ENCODE peak calls at places on chromosomes 11 and 22, in eight cellular contexts. F is stomach, S is breast epithelium, E is esophagus squamous epithelium, T is IMR-90, Q is body of pancreas, L is tibial nerve, C is sigmoid colon. R is an unnamed sample. For H3K4me1, the result is how much of the 10 kb centered on the place peaks cover.

GRCh38 chr22:43630451-43630850 is 181.7 kb downstream of the EFCAB6 start:
- DNase-seq in S (no peak), T (no peak), Q (no peak), L (no peak), F (no peak), C (no peak), E (no peak), R (no peak)

GRCh38 chr22:17914474-17914873 is 109.9 kb downstream of the MICAL3 start:
- DNase-seq in S (no peak), E (no peak), F (no peak), C (peak), Q (no peak), T (no peak), L (no peak), R (no peak)

GRCh38 chr11:30387891-30388861 is 65.3 kb downstream of the ARL14EP start:
- DNase-seq in C (no peak), Q (no peak), F (no peak), L (no peak), E (no peak), S (no peak), T (no peak), R (no peak)

GRCh38 chr11:101863361-101863760 is 51.4 kb upstream of the CEP126 start:
- DNase-seq in C (no peak), S (no peak), Q (no peak), E (no peak), T (peak), F (no peak), L (no peak), R (no peak)

GRCh38 chr22:50622723-50623327 is 5.1 kb downstream of the ARSA start:
- DNase-seq in L (no peak), C (peak), F (peak), Q (peak), T (no peak), E (no peak), S (peak), R (peak)

GRCh38 chr22:44351685-44352377 is 39.1 kb upstream of the SHISAL1 start:
- DNase-seq in C (peak), Q (no peak), L (no peak), F (no peak), E (no peak), S (no peak), T (peak), R (peak)

GRCh38 chr11:3092603-3093141 is 35.4 kb upstream of the CARS1 start:
- DNase-seq in E (no peak), S (no peak), C (peak), Q (no peak), T (no peak), L (no peak), F (peak), R (no peak)

GRCh38 chr22:26568207-26568706 is 21.7 kb downstream of the TPST2 start:
- DNase-seq in E (no peak), Q (no peak), F (no peak), T (peak), L (no peak), C (no peak), S (no peak), R (peak)

GRCh38 chr11:132904566-132904965 is 627.7 kb downstream of the OPCML start:
- DNase-seq in C (no peak), T (no peak), Q (no peak), F (no peak), L (no peak), S (no peak), E (no peak), R (no peak)

GRCh38 chr11:28026634-28027290 is 81.2 kb downstream of the KIF18A start:
- DNase-seq in S (no peak), T (no peak), F (no peak), C (no peak), E (no peak), Q (no peak), L (no peak), R (no peak)

GRCh38 chr11:62957147-62957546 is 27.6 kb downstream of the SLC22A6 start:
- DNase-seq in S (no peak), E (no peak), C (no peak), L (no peak), Q (no peak), T (no peak), F (no peak), R (no peak)

GRCh38 chr11:92057849-92058442 is 166.7 kb upstream of the FAT3 start:
- DNase-seq in F (no peak), C (no peak), S (no peak), L (no peak), T (no peak), E (no peak), Q (no peak), R (no peak)

GRCh38 chr11:17400048-17400775 is 11.8 kb upstream of the KCNJ11 start:
- DNase-seq in F (no peak), Q (peak), S (no peak), C (no peak), T (no peak), E (no peak), L (no peak), R (no peak)

GRCh38 chr11:16737860-16738197 is 618 bp upstream of the C11orf58 start:
- DNase-seq in E (no peak), L (peak), S (no peak), F (no peak), Q (no peak), C (no peak), T (peak), R (no peak)

GRCh38 chr22:50729391-50730012 is 8.5 kb upstream of the ACR start:
- DNase-seq in E (no peak), C (peak), F (no peak), S (peak), Q (peak), T (no peak), L (no peak), R (no peak)

GRCh38 chr11:112834277-112834755 is 126.9 kb upstream of the NCAM1 start:
- DNase-seq in Q (peak), S (no peak), L (no peak), E (no peak), F (peak), T (no peak), C (peak), R (peak)

GRCh38 chr11:65434667-65435179 is 12.1 kb downstream of the NEAT1 start:
- DNase-seq in L (no peak), T (peak), C (peak), E (no peak), S (no peak), Q (no peak), F (no peak), R (no peak)
- TF ChIP-seq POLR2A in L (no peak), T (no peak), C (no peak), E (no peak), S (no peak), Q (no peak), F (no peak), R (peak)

GRCh38 chr11:67631427-67631826 is 1.7 kb upstream of the NUDT8 start:
- DNase-seq in Q (no peak), F (no peak), E (no peak), T (no peak), C (no peak), L (no peak), S (no peak), R (no peak)
- H3K4me3 ChIP-seq in Q (no peak), F (no peak), E (no peak), T (no peak), C (no peak), L (no peak), S (no peak), R (no peak)

GRCh38 chr22:35333220-35333619 is 33.5 kb downstream of the TOM1 start:
- DNase-seq in F (no peak), Q (no peak), E (no peak), T (no peak), S (no peak), C (no peak), L (no peak), R (no peak)
- H3K4me1 ChIP-seq in F (under half), Q (half or more), E (under half), T (under half), S (under half), C (under half), L (under half), R (under half)

GRCh38 chr11:6608726-6609501 is 3.1 kb downstream of the TAF10 start:
- DNase-seq in E (no peak), Q (no peak), S (no peak), C (peak), F (no peak), T (no peak), L (no peak), R (no peak)

GRCh38 chr11:6608011-6608410 is 4.0 kb downstream of the TAF10 start:
- DNase-seq in E (no peak), C (peak), L (no peak), F (no peak), S (no peak), Q (no peak), T (no peak), R (no peak)

GRCh38 chr11:6607190-6607635 is 3.6 kb downstream of the ILK start:
- DNase-seq in T (no peak), L (no peak), E (no peak), Q (no peak), C (no peak), F (no peak), S (no peak), R (no peak)

GRCh38 chr11:6604081-6604626 is 580 bp downstream of the ILK start:
- DNase-seq in Q (peak), L (peak), T (peak), F (peak), C (peak), S (no peak), E (no peak), R (peak)

GRCh38 chr11:6606471-6607189 is 3.1 kb downstream of the ILK start:
- DNase-seq in T (peak), E (no peak), C (peak), L (peak), S (peak), F (peak), Q (peak), R (peak)
- TF ChIP-seq POLR2A in T (no peak), E (no peak), C (peak), L (peak), S (no peak), F (no peak), Q (peak), R (peak)

DNA sequence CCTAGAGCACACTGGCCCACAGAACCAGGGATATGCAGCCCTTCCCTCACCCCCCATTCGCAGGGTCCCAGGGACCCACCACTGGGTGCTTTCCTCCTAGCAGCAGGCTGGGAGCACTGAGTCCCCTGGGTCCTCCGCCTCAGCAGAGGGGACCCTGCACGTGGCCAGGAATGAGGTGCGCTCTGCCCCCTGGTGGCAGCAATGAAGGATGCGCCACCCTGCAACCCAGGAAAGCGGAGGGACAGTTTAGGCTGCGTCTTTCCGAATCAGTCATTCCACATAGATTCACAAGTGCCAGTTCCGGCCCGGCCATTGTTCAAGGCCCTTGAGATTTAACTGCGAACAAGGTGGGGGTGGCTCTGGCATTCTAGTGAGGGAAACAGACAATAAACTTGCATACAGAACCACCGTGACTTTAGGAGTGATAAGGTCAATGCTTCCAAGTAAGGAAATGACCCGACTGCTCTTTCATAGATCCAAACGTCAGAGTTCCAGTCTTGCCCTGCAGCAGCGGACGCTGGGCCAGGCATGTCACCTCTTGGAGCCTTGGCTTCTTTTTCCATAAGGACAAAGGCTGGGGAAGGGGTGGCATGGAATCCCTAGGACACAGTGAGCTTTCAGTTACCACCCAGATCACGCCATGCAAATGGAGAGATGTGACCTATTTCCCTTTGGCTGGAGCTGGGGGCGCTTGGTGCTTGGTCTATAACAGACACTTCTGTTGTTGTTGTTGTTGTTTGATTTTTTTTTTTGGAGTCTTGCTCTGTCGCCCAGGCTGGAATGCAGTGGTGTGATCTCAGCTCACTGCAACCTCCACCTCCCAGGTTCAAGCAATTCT is 7.7 kb downstream of the RIN1 start:
- DNase-seq in C (peak), T (peak), E (no peak), Q (peak), S (peak), F (peak), L (peak), R (peak)
- H3K4me3 ChIP-seq in C (no peak), T (no peak), E (no peak), Q (no peak), S (peak), F (no peak), L (no peak), R (no peak)

R was measured in prostate gland.